ENCODE peak calls at places on chromosome 16, in six cellular contexts. One of them, this sample, is unnamed. For H3K79me2, the result is how much of the 10 kb centered on the place peaks cover.

GRCh38 chr16:66334856-66335255 is 31.6 kb upstream of the CDH5 start:
- DNase-seq in OCI-LY7: no peak
- DNase-seq in HCT116: no peak
- DNase-seq in GM23338: no peak
- DNase-seq in PC-9: no peak
- DNase-seq in H9: no peak
- DNase-seq in this sample: no peak

GRCh38 chr16:75244844-75245758 is 6.3 kb downstream of the BCAR1 start:
- DNase-seq in OCI-LY7: peak
- DNase-seq in HCT116: no peak
- DNase-seq in GM23338: peak
- DNase-seq in PC-9: peak
- DNase-seq in H9: peak
- DNase-seq in this sample: peak

GRCh38 chr16:75256871-75257343 is 5.5 kb upstream of the BCAR1 start:
- DNase-seq in OCI-LY7: no peak
- DNase-seq in HCT116: no peak
- DNase-seq in GM23338: no peak
- DNase-seq in PC-9: no peak
- DNase-seq in H9: peak
- DNase-seq in this sample: no peak

GRCh38 chr16:22326771-22327445 is 29.7 kb downstream of the POLR3E start:
- DNase-seq in OCI-LY7: no peak
- DNase-seq in HCT116: no peak
- DNase-seq in GM23338: no peak
- DNase-seq in PC-9: no peak
- DNase-seq in H9: no peak
- DNase-seq in this sample: no peak

GRCh38 chr16:66511615-66512500 is 38.1 kb downstream of the TK2 start:
- DNase-seq in OCI-LY7: peak
- DNase-seq in HCT116: peak
- DNase-seq in GM23338: peak
- DNase-seq in PC-9: peak
- DNase-seq in H9: peak
- DNase-seq in this sample: peak

GRCh38 chr16:12390074-12390473 is 413.5 kb downstream of the SNX29 start:
- DNase-seq in OCI-LY7: no peak
- DNase-seq in HCT116: no peak
- DNase-seq in GM23338: no peak
- DNase-seq in PC-9: no peak
- DNase-seq in H9: no peak
- DNase-seq in this sample: no peak

GRCh38 chr16:53805747-53806146 is 101.8 kb downstream of the FTO start:
- DNase-seq in OCI-LY7: no peak
- DNase-seq in HCT116: no peak
- DNase-seq in GM23338: no peak
- DNase-seq in PC-9: no peak
- DNase-seq in H9: no peak
- DNase-seq in this sample: no peak

GRCh38 chr16:24988137-24988535 is 27.0 kb downstream of the ARHGAP17 start:
- DNase-seq in OCI-LY7: no peak
- DNase-seq in HCT116: no peak
- DNase-seq in GM23338: no peak
- DNase-seq in PC-9: no peak
- DNase-seq in H9: no peak
- DNase-seq in this sample: peak

GRCh38 chr16:16073884-16074781 is 124.7 kb downstream of the ABCC1 start:
- DNase-seq in OCI-LY7: peak
- DNase-seq in HCT116: no peak
- DNase-seq in GM23338: peak
- DNase-seq in PC-9: peak
- DNase-seq in H9: peak
- DNase-seq in this sample: peak

GRCh38 chr16:56625140-56625942 is at the start of gene MT1E:
- DNase-seq in OCI-LY7: no peak
- DNase-seq in HCT116: peak
- DNase-seq in GM23338: peak
- DNase-seq in PC-9: no peak
- DNase-seq in H9: no peak
- DNase-seq in this sample: peak

GRCh38 chr16:23254338-23254737 is 47.8 kb upstream of the SCNN1B start:
- DNase-seq in OCI-LY7: no peak
- DNase-seq in HCT116: no peak
- DNase-seq in GM23338: peak
- DNase-seq in PC-9: peak
- DNase-seq in H9: no peak
- DNase-seq in this sample: peak

GRCh38 chr16:16871196-16871595 is 492.3 kb downstream of the NPIPA7 start:
- DNase-seq in OCI-LY7: no peak
- DNase-seq in HCT116: no peak
- DNase-seq in GM23338: peak
- DNase-seq in PC-9: no peak
- DNase-seq in H9: peak
- DNase-seq in this sample: no peak

GRCh38 chr16:20866792-20867191 is 33.4 kb downstream of the DCUN1D3 start:
- DNase-seq in OCI-LY7: no peak
- DNase-seq in HCT116: no peak
- DNase-seq in GM23338: no peak
- DNase-seq in PC-9: no peak
- DNase-seq in H9: no peak
- DNase-seq in this sample: no peak

GRCh38 chr16:73125860-73126259 is 77.9 kb upstream of the ZFHX3 start:
- DNase-seq in OCI-LY7: no peak
- DNase-seq in HCT116: no peak
- DNase-seq in GM23338: no peak
- DNase-seq in PC-9: no peak
- DNase-seq in H9: no peak
- DNase-seq in this sample: peak

GRCh38 chr16:53291757-53292392 is 142.4 kb upstream of the RBL2 start:
- DNase-seq in OCI-LY7: no peak
- DNase-seq in HCT116: no peak
- DNase-seq in GM23338: no peak
- DNase-seq in PC-9: peak
- DNase-seq in H9: no peak
- DNase-seq in this sample: no peak

GRCh38 chr16:28092721-28093382 is 29.3 kb upstream of the GSG1L start:
- DNase-seq in OCI-LY7: no peak
- DNase-seq in HCT116: no peak
- DNase-seq in GM23338: peak
- DNase-seq in PC-9: peak
- DNase-seq in H9: peak
- DNase-seq in this sample: no peak

GRCh38 chr16:11082108-11082859 is 137.9 kb downstream of the CLEC16A start:
- DNase-seq in OCI-LY7: no peak
- DNase-seq in HCT116: no peak
- DNase-seq in GM23338: no peak
- DNase-seq in PC-9: no peak
- DNase-seq in H9: no peak
- DNase-seq in this sample: no peak

GRCh38 chr16:14037960-14038359 is 33.2 kb upstream of the MRTFB start:
- DNase-seq in OCI-LY7: no peak
- DNase-seq in HCT116: no peak
- DNase-seq in GM23338: no peak
- DNase-seq in PC-9: no peak
- DNase-seq in H9: no peak
- DNase-seq in this sample: no peak

GRCh38 chr16:4392382-4393242 is 21.0 kb downstream of the VASN start:
- DNase-seq in OCI-LY7: no peak
- DNase-seq in HCT116: no peak
- DNase-seq in GM23338: peak
- DNase-seq in PC-9: no peak
- DNase-seq in H9: peak
- DNase-seq in this sample: peak

GRCh38 chr16:4391635-4392381 is 20.2 kb downstream of the VASN start:
- DNase-seq in OCI-LY7: no peak
- DNase-seq in HCT116: no peak
- DNase-seq in GM23338: peak
- DNase-seq in PC-9: no peak
- DNase-seq in H9: peak
- DNase-seq in this sample: no peak

GRCh38 chr16:4388275-4389021 is 16.8 kb downstream of the VASN start:
- DNase-seq in OCI-LY7: no peak
- DNase-seq in HCT116: no peak
- DNase-seq in GM23338: peak
- DNase-seq in PC-9: peak
- DNase-seq in H9: no peak
- DNase-seq in this sample: no peak

GRCh38 chr16:4389051-4389955 is 17.7 kb downstream of the VASN start:
- DNase-seq in OCI-LY7: no peak
- DNase-seq in HCT116: no peak
- DNase-seq in GM23338: peak
- DNase-seq in PC-9: no peak
- DNase-seq in H9: no peak
- DNase-seq in this sample: no peak

DNA sequence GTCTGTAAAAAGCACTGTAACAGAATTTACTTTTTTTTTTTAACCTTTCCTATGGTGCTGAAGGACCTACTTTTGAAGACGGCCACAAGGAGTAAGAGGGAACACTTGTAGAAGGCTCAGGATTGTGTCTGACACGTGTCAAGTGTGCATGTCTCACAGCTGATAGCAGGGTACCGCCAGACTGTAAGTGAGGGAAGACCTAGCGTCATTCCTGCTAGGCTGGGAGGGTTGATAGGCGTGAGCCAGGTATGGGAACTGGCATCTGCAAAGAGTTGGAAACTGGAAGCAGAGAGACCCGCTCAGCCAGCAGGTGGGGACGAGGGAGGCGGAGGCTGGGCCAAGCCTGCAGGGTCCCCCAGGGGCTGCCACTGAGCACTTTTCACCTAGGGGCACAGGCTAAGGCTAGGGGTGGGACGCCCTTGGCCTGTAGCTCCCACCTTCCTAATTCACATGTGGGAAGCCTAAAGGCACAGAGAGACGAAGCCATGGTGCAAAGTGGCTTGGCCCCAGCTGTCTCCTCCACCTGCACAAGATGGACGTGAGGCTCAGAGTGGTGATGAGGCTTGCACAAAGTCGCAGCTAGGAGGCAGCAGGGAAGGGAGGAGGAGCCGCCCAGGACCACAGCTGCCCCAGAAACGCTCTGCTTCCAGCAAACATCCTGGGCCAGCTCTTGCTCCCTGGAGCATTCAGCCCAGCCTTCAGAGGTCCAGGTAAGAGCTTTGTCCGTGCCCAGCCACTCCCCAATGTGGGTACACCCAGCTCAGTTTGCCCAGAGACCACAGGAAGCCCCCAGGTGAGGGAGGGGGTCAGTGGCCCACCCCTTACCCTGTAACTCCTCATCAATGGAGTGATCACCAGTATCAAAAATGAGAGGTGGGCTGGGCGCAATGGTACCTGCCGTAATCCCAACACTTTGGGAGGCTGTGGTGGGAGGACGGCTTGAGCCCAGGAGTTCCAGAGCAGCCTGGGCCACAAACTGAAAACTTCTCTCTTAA is 18.9 kb downstream of the VASN start:
- DNase-seq in OCI-LY7: no peak
- DNase-seq in HCT116: no peak
- DNase-seq in GM23338: peak
- DNase-seq in PC-9: no peak
- DNase-seq in H9: peak
- DNase-seq in this sample: no peak
- TF ChIP-seq CTCF in OCI-LY7: no peak
- TF ChIP-seq CTCF in HCT116: no peak
- TF ChIP-seq CTCF in GM23338: peak
- TF ChIP-seq CTCF in PC-9: no peak
- TF ChIP-seq CTCF in H9: peak
- TF ChIP-seq CTCF in this sample: no peak

DNA sequence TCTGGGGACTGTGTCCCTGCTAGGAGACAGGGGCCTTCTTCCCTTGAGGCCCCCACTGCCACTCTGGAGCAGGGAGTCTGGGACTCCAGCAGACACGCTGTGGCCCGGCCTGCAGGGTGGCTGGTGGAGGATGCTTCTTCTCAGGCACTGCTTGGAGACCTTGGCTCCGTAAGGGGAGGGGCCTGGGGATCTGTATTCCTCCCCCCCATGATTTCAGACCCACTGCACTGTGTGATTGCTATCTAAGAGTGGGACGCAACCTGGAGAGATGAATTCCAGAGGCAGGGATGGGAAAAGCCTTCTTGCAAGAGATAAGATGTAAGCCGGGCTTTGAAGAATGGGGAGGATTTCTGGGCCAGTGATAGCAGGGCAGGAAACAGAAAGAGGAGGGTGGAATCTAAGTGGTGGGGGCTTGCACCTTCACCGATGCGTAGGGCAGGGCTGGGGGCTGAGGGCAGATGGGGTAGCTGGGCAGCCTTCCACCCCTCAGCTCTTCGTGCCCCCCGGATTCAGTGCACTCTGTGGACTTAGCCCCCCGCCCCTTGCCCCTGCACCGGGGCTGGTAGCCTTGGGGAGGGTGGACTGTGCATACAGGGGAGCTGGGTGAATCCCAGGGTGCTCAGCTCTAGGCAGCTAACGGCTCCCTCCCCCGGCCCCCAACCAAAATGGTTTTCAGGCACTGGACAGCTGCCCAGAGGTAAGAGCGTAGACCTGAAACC is 5.2 kb upstream of the GSE1 start:
- DNase-seq in OCI-LY7: peak
- DNase-seq in HCT116: no peak
- DNase-seq in GM23338: no peak
- DNase-seq in PC-9: no peak
- DNase-seq in H9: no peak
- DNase-seq in this sample: no peak
- H3K79me2 ChIP-seq in OCI-LY7: under half
- H3K79me2 ChIP-seq in HCT116: under half
- H3K79me2 ChIP-seq in GM23338: under half
- H3K79me2 ChIP-seq in PC-9: under half
- H3K79me2 ChIP-seq in H9: under half
- H3K79me2 ChIP-seq in this sample: under half

GRCh38 chr16:87692756-87693155 is 73.0 kb downstream of the KLHDC4 start:
- DNase-seq in OCI-LY7: no peak
- DNase-seq in HCT116: no peak
- DNase-seq in GM23338: no peak
- DNase-seq in PC-9: no peak
- DNase-seq in H9: no peak
- DNase-seq in this sample: no peak
- TF ChIP-seq CTCF in OCI-LY7: peak
- TF ChIP-seq CTCF in HCT116: peak
- TF ChIP-seq CTCF in GM23338: peak
- TF ChIP-seq CTCF in PC-9: no peak
- TF ChIP-seq CTCF in H9: peak
- TF ChIP-seq CTCF in this sample: no peak

GRCh38 chr16:88850531-88851199 is 6.1 kb downstream of the GALNS start:
- DNase-seq in OCI-LY7: no peak
- DNase-seq in HCT116: no peak
- DNase-seq in GM23338: no peak
- DNase-seq in PC-9: no peak
- DNase-seq in H9: no peak
- DNase-seq in this sample: no peak

GRCh38 chr16:88846088-88846487 is 10.7 kb downstream of the GALNS start:
- DNase-seq in OCI-LY7: no peak
- DNase-seq in HCT116: no peak
- DNase-seq in GM23338: no peak
- DNase-seq in PC-9: no peak
- DNase-seq in H9: no peak
- DNase-seq in this sample: no peak

GRCh38 chr16:88848557-88848956 is 8.2 kb downstream of the GALNS start:
- DNase-seq in OCI-LY7: no peak
- DNase-seq in HCT116: no peak
- DNase-seq in GM23338: no peak
- DNase-seq in PC-9: no peak
- DNase-seq in H9: no peak
- DNase-seq in this sample: no peak

GRCh38 chr16:88844412-88845118 is 12.2 kb downstream of the GALNS start:
- DNase-seq in OCI-LY7: no peak
- DNase-seq in HCT116: no peak
- DNase-seq in GM23338: peak
- DNase-seq in PC-9: no peak
- DNase-seq in H9: peak
- DNase-seq in this sample: no peak

GRCh38 chr16:88847654-88848053 is 9.1 kb downstream of the GALNS start:
- DNase-seq in OCI-LY7: no peak
- DNase-seq in HCT116: no peak
- DNase-seq in GM23338: no peak
- DNase-seq in PC-9: no peak
- DNase-seq in H9: no peak
- DNase-seq in this sample: no peak
- H3K79me2 ChIP-seq in OCI-LY7: under half
- H3K79me2 ChIP-seq in HCT116: under half
- H3K79me2 ChIP-seq in GM23338: under half
- H3K79me2 ChIP-seq in PC-9: under half
- H3K79me2 ChIP-seq in H9: under half
- H3K79me2 ChIP-seq in this sample: under half

This sample was measured in astrocyte.